ENCODE peak calls at places on chromosomes 3 and 15, in six cellular contexts. One of them, this sample, is unnamed.
A peak's percentile ranks its signal among the peaks of the same experiment; 100 is the strongest.

GRCh38 chr3:168991813-168992212 is 671.7 kb downstream of the MECOM start:
- DNase-seq in A673: no peak
- DNase-seq in mesenchymal stem cell: no peak
- DNase-seq in right atrium auricular region: no peak
- DNase-seq in upper lobe of right lung: no peak
- DNase-seq in psoas muscle: no peak
- DNase-seq in this sample: no peak

GRCh38 chr15:95017950-95018349 is 786.6 kb downstream of the MCTP2 start:
- DNase-seq in mesenchymal stem cell: peak; percentile 15
- DNase-seq in right atrium auricular region: peak; percentile 73
- DNase-seq in psoas muscle: peak; percentile 27
- DNase-seq in A673: peak; percentile 12
- DNase-seq in upper lobe of right lung: no peak
- DNase-seq in this sample: peak; percentile 73

GRCh38 chr3:31277582-31277981 is 255.1 kb upstream of the STT3B start:
- DNase-seq in psoas muscle: no peak
- DNase-seq in A673: no peak
- DNase-seq in mesenchymal stem cell: no peak
- DNase-seq in upper lobe of right lung: no peak
- DNase-seq in right atrium auricular region: no peak
- DNase-seq in this sample: no peak

GRCh38 chr15:64883997-64884511 is 27.6 kb upstream of the ANKDD1A start:
- DNase-seq in psoas muscle: peak; percentile 74
- DNase-seq in right atrium auricular region: peak; percentile 86
- DNase-seq in mesenchymal stem cell: peak; percentile 98
- DNase-seq in A673: peak; percentile 56
- DNase-seq in upper lobe of right lung: peak; percentile 87
- DNase-seq in this sample: peak; percentile 71

GRCh38 chr15:65082303-65082958 is 5.9 kb downstream of the KBTBD13 start:
- DNase-seq in mesenchymal stem cell: no peak
- DNase-seq in right atrium auricular region: no peak
- DNase-seq in psoas muscle: no peak
- DNase-seq in A673: peak; percentile 32
- DNase-seq in upper lobe of right lung: peak; percentile 67
- DNase-seq in this sample: peak; percentile 61

GRCh38 chr15:56734013-56734625 is 810 bp upstream of the ZNF280D start:
- DNase-seq in psoas muscle: no peak
- DNase-seq in A673: no peak
- DNase-seq in right atrium auricular region: no peak
- DNase-seq in mesenchymal stem cell: no peak
- DNase-seq in upper lobe of right lung: no peak
- DNase-seq in this sample: peak; percentile 13

GRCh38 chr3:13518516-13519351 is 30.2 kb upstream of the FBLN2 start:
- DNase-seq in upper lobe of right lung: no peak
- DNase-seq in mesenchymal stem cell: no peak
- DNase-seq in A673: no peak
- DNase-seq in psoas muscle: peak; percentile 86
- DNase-seq in right atrium auricular region: peak; percentile 94
- DNase-seq in this sample: no peak

GRCh38 chr15:28881170-28881569 is 4.6 kb upstream of the APBA2 start:
- DNase-seq in psoas muscle: no peak
- DNase-seq in right atrium auricular region: no peak
- DNase-seq in A673: no peak
- DNase-seq in mesenchymal stem cell: peak; percentile 56
- DNase-seq in upper lobe of right lung: no peak
- DNase-seq in this sample: no peak

GRCh38 chr15:82689147-82689546 is 20.5 kb downstream of the AP3B2 start:
- DNase-seq in mesenchymal stem cell: no peak
- DNase-seq in psoas muscle: no peak
- DNase-seq in A673: no peak
- DNase-seq in right atrium auricular region: no peak
- DNase-seq in upper lobe of right lung: peak; percentile 27
- DNase-seq in this sample: no peak

GRCh38 chr15:74400915-74401757 is 32.6 kb downstream of the SEMA7A start:
- DNase-seq in A673: no peak
- DNase-seq in mesenchymal stem cell: no peak
- DNase-seq in upper lobe of right lung: no peak
- DNase-seq in psoas muscle: no peak
- DNase-seq in right atrium auricular region: no peak
- DNase-seq in this sample: no peak

GRCh38 chr15:70149667-70150404 is 52.1 kb upstream of the TLE3 start:
- DNase-seq in mesenchymal stem cell: peak; percentile 81
- DNase-seq in right atrium auricular region: no peak
- DNase-seq in A673: no peak
- DNase-seq in upper lobe of right lung: no peak
- DNase-seq in psoas muscle: no peak
- DNase-seq in this sample: no peak

GRCh38 chr3:197392961-197393360 is 94.5 kb upstream of the DLG1 start:
- DNase-seq in A673: no peak
- DNase-seq in mesenchymal stem cell: no peak
- DNase-seq in psoas muscle: no peak
- DNase-seq in right atrium auricular region: peak; percentile 54
- DNase-seq in upper lobe of right lung: no peak
- DNase-seq in this sample: no peak

GRCh38 chr15:23648920-23649515 is 1.4 kb upstream of the MAGEL2 start:
- DNase-seq in mesenchymal stem cell: peak; percentile 6
- DNase-seq in upper lobe of right lung: no peak
- DNase-seq in psoas muscle: no peak
- DNase-seq in A673: peak; percentile 17
- DNase-seq in right atrium auricular region: no peak
- DNase-seq in this sample: peak; percentile 38

GRCh38 chr3:95302044-95302443 is 1239.2 kb downstream of the NSUN3 start:
- DNase-seq in mesenchymal stem cell: peak; percentile 50
- DNase-seq in upper lobe of right lung: no peak
- DNase-seq in psoas muscle: no peak
- DNase-seq in right atrium auricular region: no peak
- DNase-seq in A673: no peak
- DNase-seq in this sample: peak; percentile 5

GRCh38 chr3:139319428-139320402 is 24.1 kb upstream of the MRPS22 start:
- DNase-seq in right atrium auricular region: no peak
- DNase-seq in upper lobe of right lung: no peak
- DNase-seq in mesenchymal stem cell: no peak
- DNase-seq in psoas muscle: no peak
- DNase-seq in A673: peak; percentile 45
- DNase-seq in this sample: peak; percentile 50

GRCh38 chr3:124730920-124731297 is 657 bp downstream of the UMPS start:
- DNase-seq in psoas muscle: no peak
- DNase-seq in mesenchymal stem cell: no peak
- DNase-seq in right atrium auricular region: no peak
- DNase-seq in A673: no peak
- DNase-seq in upper lobe of right lung: no peak
- DNase-seq in this sample: no peak

GRCh38 chr3:56929809-56930615 is 128.3 kb upstream of the ARHGEF3 start:
- DNase-seq in mesenchymal stem cell: no peak
- DNase-seq in A673: no peak
- DNase-seq in right atrium auricular region: no peak
- DNase-seq in psoas muscle: no peak
- DNase-seq in upper lobe of right lung: no peak
- DNase-seq in this sample: no peak

GRCh38 chr3:13095408-13095861 is 22.2 kb upstream of the IQSEC1 start:
- DNase-seq in mesenchymal stem cell: no peak
- DNase-seq in upper lobe of right lung: no peak
- DNase-seq in psoas muscle: no peak
- DNase-seq in right atrium auricular region: no peak
- DNase-seq in A673: no peak
- DNase-seq in this sample: no peak

GRCh38 chr3:169818330-169818729 is 5.6 kb upstream of the LRRC34 start:
- DNase-seq in A673: no peak
- DNase-seq in mesenchymal stem cell: peak; percentile 34
- DNase-seq in upper lobe of right lung: no peak
- DNase-seq in psoas muscle: no peak
- DNase-seq in right atrium auricular region: no peak
- DNase-seq in this sample: no peak

GRCh38 chr3:150544726-150545125 is 1.6 kb downstream of the SERP1 start:
- DNase-seq in right atrium auricular region: no peak
- DNase-seq in A673: no peak
- DNase-seq in upper lobe of right lung: no peak
- DNase-seq in psoas muscle: no peak
- DNase-seq in mesenchymal stem cell: peak; percentile 20
- DNase-seq in this sample: no peak

GRCh38 chr15:97576916-97577645 is 383.4 kb upstream of the ARRDC4 start:
- DNase-seq in A673: no peak
- DNase-seq in psoas muscle: no peak
- DNase-seq in upper lobe of right lung: no peak
- DNase-seq in right atrium auricular region: no peak
- DNase-seq in mesenchymal stem cell: no peak
- DNase-seq in this sample: no peak

GRCh38 chr3:49925485-49925884 is 4.1 kb downstream of the MON1A start:
- DNase-seq in upper lobe of right lung: no peak
- DNase-seq in mesenchymal stem cell: no peak
- DNase-seq in psoas muscle: no peak
- DNase-seq in right atrium auricular region: no peak
- DNase-seq in A673: no peak
- DNase-seq in this sample: no peak

GRCh38 chr15:55221090-55222011 is 24.6 kb upstream of the RSL24D1 start:
- DNase-seq in right atrium auricular region: peak; percentile 61
- DNase-seq in upper lobe of right lung: no peak
- DNase-seq in mesenchymal stem cell: peak; percentile 99
- DNase-seq in psoas muscle: no peak
- DNase-seq in A673: peak; percentile 11
- DNase-seq in this sample: no peak

GRCh38 chr3:115398481-115398880 is 224.8 kb upstream of the GAP43 start:
- DNase-seq in upper lobe of right lung: no peak
- DNase-seq in mesenchymal stem cell: no peak
- DNase-seq in psoas muscle: no peak
- DNase-seq in A673: no peak
- DNase-seq in right atrium auricular region: no peak
- DNase-seq in this sample: no peak

GRCh38 chr3:37240170-37240945 is 66.0 kb upstream of the LRRFIP2 start:
- DNase-seq in right atrium auricular region: no peak
- DNase-seq in mesenchymal stem cell: no peak
- DNase-seq in upper lobe of right lung: no peak
- DNase-seq in A673: no peak
- DNase-seq in psoas muscle: no peak
- DNase-seq in this sample: no peak

GRCh38 chr3:25055981-25056380 is 372.1 kb upstream of the RARB start:
- DNase-seq in right atrium auricular region: no peak
- DNase-seq in upper lobe of right lung: no peak
- DNase-seq in psoas muscle: no peak
- DNase-seq in mesenchymal stem cell: no peak
- DNase-seq in A673: no peak
- DNase-seq in this sample: no peak

GRCh38 chr3:150778793-150779401 is 15.9 kb upstream of the SIAH2 start:
- DNase-seq in upper lobe of right lung: no peak
- DNase-seq in psoas muscle: no peak
- DNase-seq in A673: no peak
- DNase-seq in right atrium auricular region: no peak
- DNase-seq in mesenchymal stem cell: no peak
- DNase-seq in this sample: no peak

DNA sequence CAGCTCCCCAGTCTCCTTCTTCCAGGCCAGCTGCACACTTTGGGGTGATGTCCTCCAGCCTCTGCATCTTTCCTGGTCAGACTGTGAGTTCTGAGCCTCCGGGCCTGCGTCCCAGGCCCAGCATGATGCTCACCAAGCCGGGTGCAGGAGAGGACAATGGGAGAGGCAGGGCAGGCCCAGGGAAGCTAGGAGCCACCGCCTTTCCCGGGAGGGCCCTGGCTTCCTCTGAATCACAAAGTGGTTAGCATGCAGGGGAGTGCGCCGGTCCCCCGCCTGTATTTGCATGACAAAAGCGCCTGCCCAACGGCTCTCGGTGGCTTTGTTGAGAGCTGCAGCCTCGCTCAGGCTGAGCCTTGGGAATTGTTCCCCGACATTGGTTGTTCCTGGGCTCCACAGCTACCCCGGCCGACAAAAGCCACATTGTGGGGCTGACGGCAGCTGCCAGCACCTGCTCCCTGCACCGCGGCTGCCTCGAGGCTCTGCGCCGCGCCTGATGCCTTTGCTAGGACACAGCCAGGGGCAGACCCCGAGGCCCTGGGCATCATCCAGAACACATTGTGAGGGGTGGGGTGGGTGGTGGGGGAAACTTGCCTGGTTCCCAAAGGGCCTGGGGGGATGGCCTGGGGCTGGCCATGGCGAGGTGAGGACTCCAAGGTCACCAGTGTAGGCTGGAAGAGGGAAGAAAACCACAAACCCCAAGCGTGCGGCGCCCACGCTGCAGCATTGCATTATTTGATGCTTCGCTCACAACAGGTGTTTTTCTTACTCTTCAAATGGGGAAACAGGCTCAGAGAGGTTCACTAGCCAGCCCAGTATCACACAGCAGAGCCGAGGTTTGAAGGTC is 20.0 kb upstream of the KLF13 start:
- DNase-seq in right atrium auricular region: peak; percentile 70
- DNase-seq in upper lobe of right lung: peak; percentile 61
- DNase-seq in mesenchymal stem cell: no peak
- DNase-seq in A673: peak; percentile 68
- DNase-seq in psoas muscle: no peak
- DNase-seq in this sample: peak; percentile 96
- H3K4me1 ChIP-seq in right atrium auricular region: peaks cover 51% of the 10 kb centered on the region
- H3K4me1 ChIP-seq in upper lobe of right lung: peaks cover 12% of the 10 kb centered on the region
- H3K4me1 ChIP-seq in mesenchymal stem cell: peaks cover 5% of the 10 kb centered on the region
- H3K4me1 ChIP-seq in A673: peaks cover 16% of the 10 kb centered on the region
- H3K4me1 ChIP-seq in psoas muscle: no peaks in the 10 kb centered on the region
- H3K4me1 ChIP-seq in this sample: peaks cover 18% of the 10 kb centered on the region

DNA sequence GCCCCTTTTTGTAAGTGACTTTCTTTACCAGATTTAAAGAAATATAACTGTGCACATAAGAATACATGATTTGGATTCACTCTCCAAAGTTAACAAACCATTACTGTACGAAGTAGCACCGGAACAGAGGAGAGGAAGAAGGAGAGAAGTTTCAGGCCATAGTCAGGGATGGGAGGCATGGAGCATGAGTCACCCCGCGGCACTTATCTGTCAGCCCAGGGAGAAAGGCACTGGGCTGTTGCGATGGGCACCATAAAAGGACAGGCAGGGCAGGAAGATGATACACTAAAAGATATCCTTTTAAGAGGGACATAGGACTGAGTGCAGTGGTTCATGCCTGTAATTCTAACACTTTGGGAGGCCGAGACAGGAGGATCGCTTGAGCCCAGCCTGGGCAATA is 37.0 kb downstream of the TTC23 start:
- DNase-seq in right atrium auricular region: no peak
- DNase-seq in psoas muscle: peak; percentile 40
- DNase-seq in upper lobe of right lung: no peak
- DNase-seq in mesenchymal stem cell: peak; percentile 89
- DNase-seq in A673: peak; percentile 4
- DNase-seq in this sample: no peak
- H3K27ac ChIP-seq in right atrium auricular region: peak overlapping the region; percentile 89
- H3K27ac ChIP-seq in psoas muscle: peak overlapping the region; percentile 75
- H3K27ac ChIP-seq in upper lobe of right lung: no peak overlapping the region
- H3K27ac ChIP-seq in mesenchymal stem cell: peak overlapping the region; percentile 73
- H3K27ac ChIP-seq in A673: no peak overlapping the region
- H3K27ac ChIP-seq in this sample: no peak overlapping the region

GRCh38 chr15:25248583-25249235 is 190.1 kb downstream of the UBE3A start:
- DNase-seq in A673: no peak
- DNase-seq in upper lobe of right lung: peak; percentile 54
- DNase-seq in mesenchymal stem cell: no peak
- DNase-seq in psoas muscle: peak; percentile 4
- DNase-seq in right atrium auricular region: no peak
- DNase-seq in this sample: no peak
- H3K9me3 ChIP-seq in A673: peaks cover 39% of the 10 kb centered on the region
- H3K9me3 ChIP-seq in upper lobe of right lung: no peaks in the 10 kb centered on the region
- H3K9me3 ChIP-seq in mesenchymal stem cell: peaks cover 5% of the 10 kb centered on the region
- H3K9me3 ChIP-seq in psoas muscle: no peaks in the 10 kb centered on the region
- H3K9me3 ChIP-seq in right atrium auricular region: no peaks in the 10 kb centered on the region
- H3K9me3 ChIP-seq in this sample: no peaks in the 10 kb centered on the region

DNA sequence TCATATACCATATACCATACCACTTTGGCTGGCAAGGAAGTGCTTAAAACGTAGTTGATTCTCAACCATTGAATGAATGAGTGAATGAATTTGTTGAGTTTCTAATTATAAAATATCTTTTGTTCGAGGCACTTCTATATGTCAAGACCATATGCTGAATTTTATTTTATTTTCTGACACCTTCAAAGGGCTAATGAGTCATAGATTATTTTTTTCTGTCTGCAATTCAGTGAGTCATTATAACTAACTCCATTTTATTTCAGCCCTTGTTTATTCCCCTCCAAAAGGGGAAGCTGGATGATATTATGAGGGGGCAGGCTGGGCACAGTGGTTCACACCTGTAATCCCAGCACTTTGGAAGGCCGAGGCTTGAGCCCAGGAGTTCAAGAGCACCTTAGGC is 142.4 kb downstream of the P2RY1 start:
- DNase-seq in mesenchymal stem cell: no peak
- DNase-seq in A673: no peak
- DNase-seq in psoas muscle: no peak
- DNase-seq in upper lobe of right lung: no peak
- DNase-seq in right atrium auricular region: no peak
- DNase-seq in this sample: no peak
- H3K4me1 ChIP-seq in mesenchymal stem cell: no peaks in the 10 kb centered on the region
- H3K4me1 ChIP-seq in A673: no peaks in the 10 kb centered on the region
- H3K4me1 ChIP-seq in psoas muscle: no peaks in the 10 kb centered on the region
- H3K4me1 ChIP-seq in upper lobe of right lung: no peaks in the 10 kb centered on the region
- H3K4me1 ChIP-seq in right atrium auricular region: no peaks in the 10 kb centered on the region
- H3K4me1 ChIP-seq in this sample: no peaks in the 10 kb centered on the region

This sample was measured in SJCRH30.